ENCODE peak calls at places on chromosomes 13 and 19, in seven cellular contexts. One of them, this sample, is unnamed.

GRCh38 chr13:106997696-106998095 is 429.8 kb upstream of the ARGLU1 start:
- DNase-seq in ovary: no peak
- DNase-seq in upper lobe of left lung: no peak
- DNase-seq in A549: no peak
- DNase-seq in tibial nerve: no peak
- DNase-seq in sigmoid colon: no peak
- DNase-seq in K562: no peak
- DNase-seq in this sample: no peak

GRCh38 chr19:49362048-49362925 is at the start of gene TEAD2:
- DNase-seq in ovary: peak
- DNase-seq in upper lobe of left lung: peak
- DNase-seq in A549: peak
- DNase-seq in tibial nerve: peak
- DNase-seq in sigmoid colon: peak
- DNase-seq in K562: peak
- DNase-seq in this sample: peak

GRCh38 chr19:50205681-50206138 is 2.3 kb downstream of the MYH14 start:
- DNase-seq in ovary: no peak
- DNase-seq in upper lobe of left lung: peak
- DNase-seq in A549: no peak
- DNase-seq in tibial nerve: no peak
- DNase-seq in sigmoid colon: no peak
- DNase-seq in K562: no peak
- DNase-seq in this sample: peak

GRCh38 chr13:52845766-52846566 is 2.5 kb downstream of the PCDH8 start:
- DNase-seq in ovary: no peak
- DNase-seq in upper lobe of left lung: peak
- DNase-seq in A549: no peak
- DNase-seq in tibial nerve: no peak
- DNase-seq in sigmoid colon: no peak
- DNase-seq in K562: no peak
- DNase-seq in this sample: peak

GRCh38 chr13:97367427-97367826 is 66.5 kb upstream of the RAP2A start:
- DNase-seq in ovary: no peak
- DNase-seq in upper lobe of left lung: no peak
- DNase-seq in A549: no peak
- DNase-seq in tibial nerve: no peak
- DNase-seq in sigmoid colon: peak
- DNase-seq in K562: no peak
- DNase-seq in this sample: no peak

GRCh38 chr19:611506-611869 is 21.8 kb downstream of the HCN2 start:
- DNase-seq in ovary: no peak
- DNase-seq in upper lobe of left lung: no peak
- DNase-seq in A549: no peak
- DNase-seq in tibial nerve: no peak
- DNase-seq in sigmoid colon: no peak
- DNase-seq in K562: no peak
- DNase-seq in this sample: no peak

GRCh38 chr13:109746364-109746763 is 40.0 kb downstream of the IRS2 start:
- DNase-seq in ovary: no peak
- DNase-seq in upper lobe of left lung: no peak
- DNase-seq in A549: no peak
- DNase-seq in tibial nerve: no peak
- DNase-seq in sigmoid colon: no peak
- DNase-seq in K562: no peak
- DNase-seq in this sample: no peak

GRCh38 chr13:92259523-92259922 is 861.1 kb downstream of the GPC5 start:
- DNase-seq in ovary: no peak
- DNase-seq in upper lobe of left lung: no peak
- DNase-seq in A549: no peak
- DNase-seq in tibial nerve: no peak
- DNase-seq in sigmoid colon: no peak
- DNase-seq in K562: no peak
- DNase-seq in this sample: no peak

GRCh38 chr13:98890186-98890585 is 87.7 kb downstream of the DOCK9 start:
- DNase-seq in ovary: no peak
- DNase-seq in upper lobe of left lung: no peak
- DNase-seq in A549: no peak
- DNase-seq in tibial nerve: peak
- DNase-seq in sigmoid colon: peak
- DNase-seq in K562: no peak
- DNase-seq in this sample: no peak

GRCh38 chr19:29040291-29040690 is 172.7 kb downstream of the UQCRFS1 start:
- DNase-seq in ovary: peak
- DNase-seq in upper lobe of left lung: peak
- DNase-seq in A549: no peak
- DNase-seq in tibial nerve: peak
- DNase-seq in sigmoid colon: no peak
- DNase-seq in K562: no peak
- DNase-seq in this sample: no peak

GRCh38 chr13:52879950-52880650 is 31.7 kb upstream of the PCDH8 start:
- DNase-seq in ovary: no peak
- DNase-seq in upper lobe of left lung: no peak
- DNase-seq in A549: no peak
- DNase-seq in tibial nerve: no peak
- DNase-seq in sigmoid colon: no peak
- DNase-seq in K562: no peak
- DNase-seq in this sample: no peak

GRCh38 chr13:27952931-27953670 is 16.0 kb downstream of the CDX2 start:
- DNase-seq in ovary: no peak
- DNase-seq in upper lobe of left lung: no peak
- DNase-seq in A549: no peak
- DNase-seq in tibial nerve: no peak
- DNase-seq in sigmoid colon: no peak
- DNase-seq in K562: no peak
- DNase-seq in this sample: peak

GRCh38 chr13:110388141-110388943 is 81.3 kb downstream of the COL4A2 start:
- DNase-seq in ovary: peak
- DNase-seq in upper lobe of left lung: peak
- DNase-seq in A549: no peak
- DNase-seq in tibial nerve: no peak
- DNase-seq in sigmoid colon: peak
- DNase-seq in K562: no peak
- DNase-seq in this sample: peak

GRCh38 chr19:33248954-33249613 is 23.4 kb upstream of the SLC7A10 start:
- DNase-seq in ovary: no peak
- DNase-seq in upper lobe of left lung: peak
- DNase-seq in A549: peak
- DNase-seq in tibial nerve: no peak
- DNase-seq in sigmoid colon: no peak
- DNase-seq in K562: no peak
- DNase-seq in this sample: no peak

GRCh38 chr13:111153977-111154332 is 38.8 kb downstream of the ARHGEF7 start:
- DNase-seq in ovary: no peak
- DNase-seq in upper lobe of left lung: no peak
- DNase-seq in A549: no peak
- DNase-seq in tibial nerve: peak
- DNase-seq in sigmoid colon: peak
- DNase-seq in K562: peak
- DNase-seq in this sample: peak

DNA sequence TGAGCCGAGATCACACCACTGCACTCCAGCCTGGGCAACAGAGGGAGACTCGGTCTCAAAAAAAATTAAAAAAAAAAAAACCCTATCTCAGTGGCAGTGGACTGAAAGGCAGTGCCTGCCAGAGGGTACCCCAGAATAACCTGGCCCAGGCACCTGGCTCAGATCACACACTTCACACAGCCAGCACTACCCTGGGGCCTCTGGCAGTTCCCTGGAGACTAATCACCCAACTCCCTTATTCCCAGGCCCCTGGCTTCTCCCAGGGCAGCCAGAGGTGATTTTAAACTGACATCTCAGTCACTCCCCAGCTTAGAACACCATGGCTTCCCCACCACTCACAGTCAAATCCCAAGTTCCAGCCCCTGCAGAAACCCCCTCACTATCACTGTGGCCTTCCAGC is 3.5 kb upstream of the SLC27A5 start:
- DNase-seq in ovary: no peak
- DNase-seq in upper lobe of left lung: no peak
- DNase-seq in A549: no peak
- DNase-seq in tibial nerve: no peak
- DNase-seq in sigmoid colon: no peak
- DNase-seq in K562: no peak
- DNase-seq in this sample: no peak
- H3K27ac ChIP-seq in ovary: no peak
- H3K27ac ChIP-seq in upper lobe of left lung: no peak
- H3K27ac ChIP-seq in A549: no peak
- H3K27ac ChIP-seq in tibial nerve: no peak
- H3K27ac ChIP-seq in sigmoid colon: no peak
- H3K27ac ChIP-seq in K562: no peak
- H3K27ac ChIP-seq in this sample: no peak

GRCh38 chr19:23399443-23399842 is 4.2 kb upstream of the ZNF91 start:
- DNase-seq in ovary: no peak
- DNase-seq in upper lobe of left lung: no peak
- DNase-seq in A549: no peak
- DNase-seq in tibial nerve: no peak
- DNase-seq in sigmoid colon: no peak
- DNase-seq in K562: no peak
- DNase-seq in this sample: no peak

GRCh38 chr19:23391239-23391638 is 4.0 kb downstream of the ZNF91 start:
- DNase-seq in ovary: no peak
- DNase-seq in upper lobe of left lung: no peak
- DNase-seq in A549: no peak
- DNase-seq in tibial nerve: no peak
- DNase-seq in sigmoid colon: no peak
- DNase-seq in K562: no peak
- DNase-seq in this sample: no peak

GRCh38 chr19:23392706-23393105 is 2.6 kb downstream of the ZNF91 start:
- DNase-seq in ovary: no peak
- DNase-seq in upper lobe of left lung: no peak
- DNase-seq in A549: no peak
- DNase-seq in tibial nerve: no peak
- DNase-seq in sigmoid colon: no peak
- DNase-seq in K562: no peak
- DNase-seq in this sample: no peak

GRCh38 chr19:23393121-23393520 is 2.1 kb downstream of the ZNF91 start:
- DNase-seq in ovary: no peak
- DNase-seq in upper lobe of left lung: no peak
- DNase-seq in A549: no peak
- DNase-seq in tibial nerve: no peak
- DNase-seq in sigmoid colon: no peak
- DNase-seq in K562: no peak
- DNase-seq in this sample: no peak

GRCh38 chr19:23395041-23395721 is at the start of gene ZNF91:
- DNase-seq in ovary: peak
- DNase-seq in upper lobe of left lung: peak
- DNase-seq in A549: peak
- DNase-seq in tibial nerve: peak
- DNase-seq in sigmoid colon: peak
- DNase-seq in K562: peak
- DNase-seq in this sample: peak
- TF ChIP-seq EP300 in ovary: no peak
- TF ChIP-seq EP300 in upper lobe of left lung: no peak
- TF ChIP-seq EP300 in A549: no peak
- TF ChIP-seq EP300 in tibial nerve: peak
- TF ChIP-seq EP300 in sigmoid colon: no peak
- TF ChIP-seq EP300 in K562: no peak
- TF ChIP-seq EP300 in this sample: no peak

GRCh38 chr13:113852536-113853517 is 11.0 kb downstream of the GAS6 start:
- DNase-seq in ovary: peak
- DNase-seq in upper lobe of left lung: peak
- DNase-seq in A549: no peak
- DNase-seq in tibial nerve: no peak
- DNase-seq in sigmoid colon: no peak
- DNase-seq in K562: peak
- DNase-seq in this sample: no peak
- H3K27ac ChIP-seq in ovary: no peak
- H3K27ac ChIP-seq in upper lobe of left lung: no peak
- H3K27ac ChIP-seq in A549: no peak
- H3K27ac ChIP-seq in tibial nerve: peak
- H3K27ac ChIP-seq in sigmoid colon: peak
- H3K27ac ChIP-seq in K562: peak
- H3K27ac ChIP-seq in this sample: peak

DNA sequence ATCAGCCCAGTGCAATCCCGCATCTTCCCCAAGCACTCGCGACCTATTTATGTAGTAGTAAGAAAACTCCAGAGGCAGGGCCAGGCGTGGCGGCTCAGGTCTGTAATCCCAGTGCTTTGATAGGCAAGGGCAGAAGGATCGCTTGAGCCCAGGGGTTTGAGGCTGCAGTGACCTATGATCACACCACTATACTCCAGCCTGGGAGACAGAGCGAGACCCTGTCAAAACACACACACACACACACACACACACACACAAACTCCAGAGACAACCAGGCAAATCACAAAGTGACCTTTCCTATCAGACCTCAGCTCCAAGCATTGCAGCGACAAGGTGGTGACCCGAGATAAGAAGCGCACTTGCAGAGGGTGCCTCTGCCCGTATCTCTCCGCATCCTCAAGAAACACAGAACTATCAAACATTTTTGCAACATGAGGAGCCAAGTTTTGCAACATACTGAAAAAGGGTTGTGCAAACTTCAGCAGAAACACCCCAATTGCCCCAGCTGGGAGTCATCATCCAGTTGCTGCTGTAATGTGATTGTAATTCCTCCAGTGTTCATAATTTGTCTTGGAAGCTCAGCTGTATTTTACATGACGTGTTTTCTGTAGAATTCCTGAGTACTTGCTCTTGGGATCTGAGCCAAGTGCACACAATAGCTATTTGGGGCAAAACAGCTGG is 8.7 kb upstream of the KLF2 start:
- DNase-seq in ovary: peak
- DNase-seq in upper lobe of left lung: no peak
- DNase-seq in A549: no peak
- DNase-seq in tibial nerve: peak
- DNase-seq in sigmoid colon: peak
- DNase-seq in K562: peak
- DNase-seq in this sample: peak
- TF ChIP-seq EP300 in ovary: peak
- TF ChIP-seq EP300 in upper lobe of left lung: no peak
- TF ChIP-seq EP300 in A549: no peak
- TF ChIP-seq EP300 in tibial nerve: peak
- TF ChIP-seq EP300 in sigmoid colon: no peak
- TF ChIP-seq EP300 in K562: peak
- TF ChIP-seq EP300 in this sample: no peak

DNA sequence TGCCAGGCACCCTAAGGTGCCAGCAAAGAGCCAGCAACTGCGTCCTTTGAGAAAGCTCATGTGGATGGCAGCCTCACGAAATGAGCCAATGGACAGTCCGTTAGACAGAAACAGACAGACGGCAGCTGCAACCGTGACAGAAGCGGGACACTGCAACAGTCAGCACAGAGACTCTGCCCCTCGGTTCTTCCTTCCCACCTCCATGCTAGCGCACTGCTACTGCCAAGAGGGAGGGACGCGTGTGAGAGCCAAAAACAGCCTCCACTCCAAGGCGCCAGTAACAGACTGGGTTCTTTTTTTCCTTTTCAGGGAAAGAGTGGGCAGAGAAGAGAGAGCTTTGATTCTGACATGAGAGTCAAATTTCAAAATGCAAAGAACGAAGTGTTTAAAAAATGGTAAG is 77.5 kb downstream of the SERP2 start:
- DNase-seq in ovary: no peak
- DNase-seq in upper lobe of left lung: no peak
- DNase-seq in A549: no peak
- DNase-seq in tibial nerve: no peak
- DNase-seq in sigmoid colon: no peak
- DNase-seq in K562: no peak
- DNase-seq in this sample: no peak
- H3K27ac ChIP-seq in ovary: no peak
- H3K27ac ChIP-seq in upper lobe of left lung: no peak
- H3K27ac ChIP-seq in A549: no peak
- H3K27ac ChIP-seq in tibial nerve: no peak
- H3K27ac ChIP-seq in sigmoid colon: peak
- H3K27ac ChIP-seq in K562: no peak
- H3K27ac ChIP-seq in this sample: no peak